ENCODE peak calls at places on chromosomes 5 and 9, in four cellular contexts. R, L, G and Y are unnamed samples.

GRCh38 chr5:40915341-40915926 is 6.1 kb downstream of the C7 start:
- DNase-seq in L (no peak), G (no peak), R (no peak), Y (no peak)

GRCh38 chr9:133702798-133703570 is 35.2 kb downstream of the SARDH start:
- DNase-seq in G (no peak), L (no peak), R (no peak), Y (no peak)

GRCh38 chr9:127549771-127550170 is 62.3 kb upstream of the STXBP1 start:
- DNase-seq in G (no peak), R (no peak), L (no peak), Y (no peak)

GRCh38 chr5:158430166-158430828 is 571.4 kb upstream of the CLINT1 start:
- DNase-seq in L (no peak), G (no peak), R (no peak), Y (no peak)

GRCh38 chr5:154220625-154221024 is 30.1 kb downstream of the GALNT10 start:
- DNase-seq in L (peak), G (no peak), R (no peak), Y (no peak)

GRCh38 chr9:87290241-87290700 is 207.4 kb upstream of the DAPK1 start:
- DNase-seq in L (peak), G (no peak), R (no peak), Y (no peak)

GRCh38 chr5:73093943-73094342 is 26.4 kb upstream of the TMEM171 start:
- DNase-seq in G (no peak), R (no peak), L (no peak), Y (no peak)

GRCh38 chr5:179316111-179316551 is 29.1 kb downstream of the ADAMTS2 start:
- DNase-seq in L (no peak), G (no peak), R (no peak), Y (no peak)

GRCh38 chr9:134314039-134314949 is 12.0 kb upstream of the RXRA start:
- DNase-seq in L (no peak), G (no peak), R (no peak), Y (no peak)

GRCh38 chr5:179803651-179804598 is 2.7 kb downstream of the MGAT4B start:
- DNase-seq in R (peak), L (no peak), G (no peak), Y (no peak)

GRCh38 chr9:9920425-9920824 is 692.4 kb downstream of the PTPRD start:
- DNase-seq in G (no peak), R (no peak), L (no peak), Y (no peak)

GRCh38 chr9:77911928-77912327 is 119.7 kb downstream of the GNAQ start:
- DNase-seq in L (no peak), R (no peak), G (no peak), Y (no peak)

GRCh38 chr9:124202447-124202971 is 55.2 kb upstream of the NEK6 start:
- DNase-seq in L (no peak), R (no peak), G (no peak), Y (no peak)

GRCh38 chr5:37786855-37787254 is 53.0 kb downstream of the GDNF start:
- DNase-seq in G (no peak), L (peak), R (no peak), Y (no peak)

GRCh38 chr9:89730715-89731114 is 125.9 kb downstream of the GADD45G start:
- DNase-seq in R (peak), G (no peak), L (no peak), Y (no peak)

GRCh38 chr9:10612649-10613398 is at the start of gene PTPRD:
- DNase-seq in R (peak), G (no peak), L (peak), Y (peak)

GRCh38 chr9:5095795-5096194 is 89.6 kb downstream of the INSL6 start:
- DNase-seq in G (no peak), R (no peak), L (no peak), Y (no peak)

GRCh38 chr9:76655121-76655531 is 109.1 kb upstream of the PCA3 start:
- DNase-seq in G (no peak), L (no peak), R (no peak), Y (no peak)

GRCh38 chr5:32690153-32690552 is 21.0 kb upstream of the NPR3 start:
- DNase-seq in R (no peak), G (no peak), L (no peak), Y (no peak)

GRCh38 chr5:76838481-76839261 is 11.1 kb upstream of the S100Z start:
- DNase-seq in L (no peak), G (no peak), R (no peak), Y (no peak)

GRCh38 chr5:15285901-15286583 is 213.9 kb upstream of the FBXL7 start:
- DNase-seq in G (no peak), L (no peak), R (no peak), Y (no peak)

GRCh38 chr9:94861589-94862241 is 135.2 kb downstream of the AOPEP start:
- DNase-seq in G (no peak), L (no peak), R (no peak), Y (no peak)

GRCh38 chr5:2621631-2622030 is 129.8 kb downstream of the IRX2 start:
- DNase-seq in L (no peak), G (no peak), R (no peak), Y (no peak)

GRCh38 chr9:21110708-21111576 is 30.7 kb downstream of the IFNW1 start:
- DNase-seq in R (no peak), G (no peak), L (peak), Y (no peak)

GRCh38 chr9:136926154-136926704 is 18.3 kb downstream of the FBXW5 start:
- DNase-seq in L (no peak), G (no peak), R (no peak), Y (no peak)

GRCh38 chr5:141100243-141100805 is at the start of gene PCDHB3:
- DNase-seq in L (peak), G (no peak), R (no peak), Y (no peak)

GRCh38 chr9:123049589-123050222 is 16.2 kb downstream of the GPR21 start:
- DNase-seq in R (peak), L (peak), G (no peak), Y (no peak)

GRCh38 chr5:53418844-53419243 is 61.6 kb upstream of the FST start:
- DNase-seq in G (no peak), R (no peak), L (peak), Y (no peak)

GRCh38 chr5:58122157-58122556 is 337.7 kb downstream of the PLK2 start:
- DNase-seq in L (no peak), R (no peak), G (no peak), Y (no peak)

DNA sequence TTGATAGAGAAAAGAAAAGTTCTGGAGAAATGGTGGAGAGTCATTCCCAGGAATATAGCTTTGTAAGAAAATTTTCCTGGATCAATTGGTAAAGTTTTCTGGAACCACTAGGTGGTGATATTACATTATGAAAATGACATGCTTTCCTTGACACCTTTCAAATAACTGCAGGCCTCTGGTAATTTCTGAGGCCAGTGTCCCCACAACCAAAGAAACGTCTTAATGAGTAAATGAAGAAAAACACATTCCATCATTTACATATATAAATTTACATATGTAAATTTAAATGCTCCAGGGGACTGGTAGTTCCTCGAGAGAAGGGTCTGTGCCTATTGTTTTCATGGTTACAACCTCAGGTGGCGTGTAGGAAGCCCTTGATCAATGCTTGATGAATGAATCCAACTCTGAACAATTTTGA is 17.2 kb upstream of the RGS3 start:
- DNase-seq in L (peak), G (no peak), R (no peak), Y (peak)
- TF ChIP-seq CTCF in L (peak), G (peak), R (peak), Y (peak)

DNA sequence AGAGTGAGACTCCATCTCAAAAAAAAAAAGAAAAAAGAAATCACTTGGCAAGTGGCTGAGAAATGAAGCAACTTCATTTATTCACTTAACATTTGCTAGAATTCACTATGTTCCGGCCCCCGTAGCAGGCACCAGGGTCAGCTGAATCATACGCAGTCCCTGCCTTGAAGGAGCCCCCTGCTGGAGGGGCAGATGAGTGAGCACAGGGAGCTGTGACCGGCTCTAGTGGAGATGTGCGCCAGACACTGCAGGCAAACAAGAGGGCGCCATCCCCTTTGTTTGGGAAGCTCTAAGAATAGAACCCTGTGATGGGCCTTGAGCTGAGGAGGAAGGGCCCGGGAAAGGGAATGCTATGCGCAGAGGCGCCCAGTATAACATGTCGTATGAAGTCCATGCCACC is 20.2 kb upstream of the RPL26L1 start:
- DNase-seq in R (no peak), L (no peak), G (no peak), Y (no peak)
- TF ChIP-seq CTCF in R (no peak), L (no peak), G (peak), Y (peak)

DNA sequence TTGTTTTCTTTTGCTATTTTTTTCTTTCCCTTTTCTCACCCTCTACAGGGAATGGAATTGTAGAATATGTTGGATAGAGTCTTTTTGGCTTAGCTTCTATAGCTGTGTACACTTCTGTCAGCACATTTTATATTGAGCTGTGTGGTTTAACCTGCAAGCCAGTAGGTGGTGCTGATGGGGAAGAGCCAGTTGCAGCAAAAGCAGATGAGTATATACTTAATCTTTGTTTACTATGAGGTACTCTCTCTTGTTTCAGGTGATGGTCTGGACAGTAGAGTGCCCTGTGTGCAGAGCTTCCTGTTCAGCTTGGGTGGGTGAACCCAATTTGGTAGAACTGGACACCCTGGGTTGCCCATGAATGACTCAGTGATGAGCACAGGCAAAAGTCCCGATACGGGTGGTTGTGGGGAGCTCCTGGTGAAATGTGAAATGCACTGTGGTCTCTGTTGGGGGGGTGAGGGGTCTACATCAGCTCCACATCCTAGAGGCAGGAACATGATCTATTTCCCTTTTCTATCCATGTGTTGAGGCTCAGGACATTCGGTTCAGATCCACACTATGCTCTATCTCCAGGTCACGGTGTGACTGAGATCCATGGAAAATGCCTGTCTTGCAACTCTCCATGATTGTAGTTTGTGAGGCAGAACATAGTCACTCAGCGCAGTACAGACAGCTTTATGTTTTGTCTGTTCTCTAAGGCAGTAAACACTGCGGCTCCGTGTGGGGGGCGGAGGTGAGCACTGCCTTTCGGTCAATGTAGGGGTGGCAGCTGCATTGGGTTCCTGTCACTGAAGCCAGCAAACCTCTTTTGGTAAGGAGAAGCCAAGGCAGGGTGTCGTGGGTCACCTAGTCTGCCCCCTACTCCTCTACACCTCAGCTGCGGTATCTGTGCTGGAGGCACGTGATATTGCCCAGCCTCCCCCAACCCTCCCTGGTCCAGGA is 353.2 kb downstream of the PRR16 start:
- DNase-seq in L (no peak), G (no peak), R (no peak), Y (no peak)
- TF ChIP-seq CTCF in L (peak), G (no peak), R (no peak), Y (peak)

DNA sequence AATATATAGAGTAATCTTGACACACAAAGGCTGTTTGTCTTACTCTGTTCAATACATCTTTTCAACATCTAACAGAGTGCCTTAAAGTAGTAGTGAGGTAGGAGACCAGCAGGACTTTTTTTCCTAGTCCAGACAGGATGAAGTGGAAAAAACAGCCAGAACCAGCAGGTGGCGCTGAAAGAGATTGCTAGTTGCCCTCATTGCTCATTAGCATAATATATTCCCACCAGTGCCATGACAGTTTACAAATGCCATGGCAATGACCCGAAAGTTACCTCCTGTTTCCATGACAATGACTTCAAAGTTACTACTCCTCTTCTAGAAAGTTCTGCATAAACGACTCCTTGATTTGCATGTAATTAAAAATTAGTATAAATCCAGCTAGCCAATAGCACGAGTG is 387.4 kb downstream of the ACTL7B start:
- DNase-seq in G (no peak), L (no peak), R (no peak), Y (no peak)
- TF ChIP-seq CTCF in G (peak), L (no peak), R (peak), Y (peak)

GRCh38 chr5:138596105-138596987 is 21.1 kb upstream of the HSPA9 start:
- DNase-seq in L (no peak), G (no peak), R (no peak), Y (no peak)

GRCh38 chr5:138597660-138598400 is 22.6 kb upstream of the HSPA9 start:
- DNase-seq in L (no peak), G (no peak), R (no peak), Y (no peak)

GRCh38 chr5:138594305-138595058 is 19.3 kb upstream of the HSPA9 start:
- DNase-seq in R (no peak), G (no peak), L (no peak), Y (no peak)

DNA sequence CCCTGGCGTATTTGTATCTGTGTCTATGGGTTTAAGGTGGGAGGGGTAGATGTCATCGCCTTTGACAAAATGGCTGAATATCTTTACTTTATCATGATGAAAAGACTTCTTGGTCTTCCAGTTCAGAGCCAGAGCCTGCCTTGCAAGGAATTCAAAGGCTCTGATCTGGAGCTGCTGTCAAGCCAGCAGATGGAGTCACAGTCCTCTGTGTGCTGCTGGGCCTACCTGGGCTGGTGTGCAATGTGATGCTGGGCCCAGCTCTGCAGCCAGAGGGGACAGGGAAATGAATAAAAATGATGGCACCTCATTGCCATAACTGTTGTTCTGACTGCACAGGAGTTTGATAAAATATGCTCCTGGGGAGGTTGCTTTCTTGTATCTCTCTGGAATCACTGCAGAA is 20.2 kb upstream of the HSPA9 start:
- DNase-seq in R (no peak), L (no peak), G (no peak), Y (no peak)
- TF ChIP-seq CTCF in R (no peak), L (no peak), G (no peak), Y (peak)

DNA sequence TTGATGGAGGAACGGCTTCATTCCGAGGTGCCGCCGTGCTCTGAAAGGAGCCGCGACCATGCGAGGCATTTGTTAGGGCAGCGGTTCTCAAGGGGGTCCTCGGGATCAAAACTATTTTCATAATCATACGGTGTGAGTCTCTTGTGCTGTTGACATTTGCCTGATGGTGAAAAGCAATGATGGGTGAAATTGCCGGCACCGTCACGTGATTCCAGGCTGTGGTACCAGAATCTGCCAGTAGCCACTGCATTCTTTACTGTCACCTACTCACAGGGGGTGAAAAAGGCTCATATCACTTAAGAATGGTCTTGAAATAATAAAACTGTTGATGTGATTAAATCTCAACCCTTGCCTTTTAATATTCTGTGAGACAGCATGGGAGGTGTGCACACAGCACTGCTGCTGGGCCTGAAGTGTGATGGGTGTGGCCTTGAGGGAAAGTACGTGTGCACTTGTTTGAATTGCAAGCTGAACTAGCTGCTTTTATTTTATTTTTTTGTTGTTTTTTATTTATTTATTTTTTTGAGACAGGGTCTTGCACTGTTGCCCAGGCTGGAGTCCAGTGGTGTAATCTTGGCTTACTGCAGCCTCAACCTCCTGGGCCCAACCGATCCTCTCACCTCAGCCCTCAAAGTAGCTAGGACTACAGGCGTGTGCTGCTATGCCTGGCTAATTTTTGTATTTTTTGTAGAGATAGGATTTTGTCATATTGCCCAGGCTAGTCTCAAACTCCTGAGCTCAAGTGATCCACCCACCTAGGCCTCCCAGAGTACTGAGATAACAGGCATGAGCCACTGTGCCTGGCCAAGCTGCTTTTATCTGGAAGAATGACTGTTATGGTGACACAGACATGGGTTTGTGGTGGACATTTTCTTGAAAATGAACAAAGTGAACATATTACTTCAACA is 58.8 kb downstream of the GPR107 start:
- DNase-seq in G (no peak), R (no peak), L (no peak), Y (no peak)
- TF ChIP-seq CTCF in G (no peak), R (no peak), L (no peak), Y (no peak)

DNA sequence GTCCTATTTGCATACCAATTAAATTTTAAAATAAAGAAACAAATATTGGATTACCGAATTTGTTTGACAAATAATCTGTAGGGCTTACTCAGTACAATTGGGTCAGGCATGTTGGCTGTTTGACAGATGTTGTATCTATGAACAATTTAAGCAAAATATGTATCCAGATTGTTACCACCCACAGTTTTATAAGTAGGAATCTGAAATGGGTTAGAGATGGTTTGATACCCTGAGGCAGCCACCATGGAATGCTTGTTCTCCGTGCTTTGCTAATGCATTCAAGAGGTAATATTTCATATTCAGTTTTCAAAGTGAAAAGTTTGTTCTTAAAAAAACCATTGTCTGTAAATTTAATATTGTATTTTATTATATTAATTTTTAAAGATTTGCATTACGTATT is 285.1 kb upstream of the ARRDC3 start:
- DNase-seq in R (no peak), L (no peak), G (no peak), Y (no peak)
- TF ChIP-seq CTCF in R (no peak), L (no peak), G (no peak), Y (no peak)